ENCODE peak calls at places on chromosomes 2 and 18, in five cellular contexts. C, D, Z, E and I are unnamed samples.

GRCh38 chr18:23743733-23744333 is 54.6 kb downstream of the LAMA3 start:
- DNase-seq in Z (no peak), D (no peak), C (no peak), E (no peak), I (no peak)

GRCh38 chr18:75802681-75803080 is 375.2 kb upstream of the SMIM21 start:
- DNase-seq in C (no peak), E (no peak), D (no peak), Z (no peak), I (no peak)

GRCh38 chr2:48419884-48420511 is 110.0 kb upstream of the STON1 start:
- DNase-seq in E (no peak), C (no peak), Z (peak), D (no peak), I (no peak)

GRCh38 chr2:96150791-96151594 is 5.8 kb upstream of the DUSP2 start:
- DNase-seq in E (no peak), D (peak), Z (no peak), C (no peak), I (no peak)

GRCh38 chr2:85953476-85953875 is 64.7 kb upstream of the ST3GAL5 start:
- DNase-seq in E (no peak), C (no peak), Z (no peak), D (no peak), I (no peak)

GRCh38 chr2:172196768-172197322 is 94.1 kb upstream of the DLX2 start:
- DNase-seq in E (no peak), C (no peak), Z (no peak), D (peak), I (no peak)

GRCh38 chr2:174779361-174779928 is 15.2 kb upstream of the CHRNA1 start:
- DNase-seq in Z (no peak), D (no peak), E (no peak), C (no peak), I (no peak)

GRCh38 chr2:159129301-159129700 is 157.2 kb downstream of the WDSUB1 start:
- DNase-seq in C (no peak), D (no peak), E (no peak), Z (no peak), I (no peak)

GRCh38 chr2:195898505-195898904 is 170.1 kb downstream of the DNAH7 start:
- DNase-seq in C (peak), D (peak), Z (peak), E (peak), I (peak)

GRCh38 chr2:231172020-231172419 is 26.4 kb upstream of the ARMC9 start:
- DNase-seq in D (no peak), C (no peak), E (no peak), Z (no peak), I (no peak)

GRCh38 chr18:9996104-9996503 is 82.3 kb downstream of the VAPA start:
- DNase-seq in Z (no peak), E (no peak), C (no peak), D (no peak), I (no peak)

GRCh38 chr2:134639265-134639664 is 79.5 kb downstream of the TMEM163 start:
- DNase-seq in D (no peak), Z (no peak), E (no peak), C (no peak), I (no peak)

GRCh38 chr2:226023383-226023782 is 623.9 kb downstream of the NYAP2 start:
- DNase-seq in Z (no peak), E (no peak), C (no peak), D (no peak), I (no peak)

GRCh38 chr2:55025082-55025481 is 25.2 kb downstream of the RTN4 start:
- DNase-seq in C (no peak), D (no peak), Z (no peak), E (no peak), I (no peak)

GRCh38 chr2:163157411-163157810 is 318.8 kb upstream of the KCNH7 start:
- DNase-seq in E (no peak), D (no peak), C (no peak), Z (no peak), I (no peak)

GRCh38 chr2:3659447-3660432 is 1.7 kb downstream of the ALLC start:
- DNase-seq in D (peak), Z (peak), C (peak), E (peak), I (no peak)

GRCh38 chr2:151374426-151374825 is 17.0 kb downstream of the TNFAIP6 start:
- DNase-seq in C (no peak), E (no peak), Z (no peak), D (no peak), I (no peak)

GRCh38 chr2:200622106-200622505 is 36.3 kb downstream of the AOX1 start:
- DNase-seq in E (no peak), C (no peak), Z (no peak), D (no peak), I (no peak)

GRCh38 chr2:37326285-37326684 is 1.7 kb upstream of the PRKD3 start:
- DNase-seq in E (no peak), Z (no peak), C (peak), D (no peak), I (no peak)

GRCh38 chr2:99259465-99259864 is 4.0 kb upstream of the LYG2 start:
- DNase-seq in Z (no peak), E (no peak), C (no peak), D (no peak), I (no peak)

GRCh38 chr2:48398285-48399135 is 131.4 kb upstream of the STON1 start:
- DNase-seq in E (no peak), C (no peak), Z (no peak), D (no peak), I (no peak)

GRCh38 chr2:241872313-241872642 is 2.7 kb downstream of the RTP5 start:
- DNase-seq in D (no peak), E (peak), C (no peak), Z (no peak), I (no peak)

GRCh38 chr18:38552729-38553411 is 987.3 kb upstream of the CELF4 start:
- DNase-seq in C (no peak), D (no peak), Z (no peak), E (no peak), I (no peak)

GRCh38 chr2:241811209-241811951 is 2.4 kb downstream of the NEU4 start:
- DNase-seq in E (peak), C (peak), D (no peak), Z (peak), I (peak)

GRCh38 chr2:228321019-228321418 is 139.5 kb upstream of the SPHKAP start:
- DNase-seq in E (no peak), Z (no peak), D (no peak), C (no peak), I (no peak)

GRCh38 chr2:86592547-86593230 is 29.4 kb upstream of the CHMP3 start:
- DNase-seq in Z (no peak), C (no peak), E (no peak), D (no peak), I (no peak)

GRCh38 chr2:101817488-101817887 is 120.0 kb downstream of the MAP4K4 start:
- DNase-seq in E (no peak), Z (no peak), D (no peak), C (no peak), I (no peak)

GRCh38 chr18:79133724-79134123 is 64.5 kb downstream of the ATP9B start:
- DNase-seq in E (no peak), C (no peak), Z (peak), D (no peak), I (no peak)

GRCh38 chr2:227204452-227204851 is 40.0 kb downstream of the COL4A3 start:
- DNase-seq in C (no peak), Z (no peak), E (no peak), D (no peak), I (no peak)

GRCh38 chr2:88055436-88056128 is at the start of gene KRCC1:
- DNase-seq in D (peak), E (peak), Z (peak), C (peak), I (peak)

GRCh38 chr2:136376211-136376610 is 258.3 kb upstream of the CXCR4 start:
- DNase-seq in C (no peak), Z (no peak), D (peak), E (no peak), I (no peak)

GRCh38 chr2:177243476-177243875 is 21.1 kb downstream of the NFE2L2 start:
- DNase-seq in E (no peak), D (no peak), Z (no peak), C (no peak), I (no peak)

GRCh38 chr2:234025475-234025874 is 25.0 kb upstream of the SPP2 start:
- DNase-seq in D (no peak), Z (no peak), C (no peak), E (no peak), I (no peak)

GRCh38 chr2:134490535-134490934 is 228.3 kb downstream of the TMEM163 start:
- DNase-seq in D (no peak), E (no peak), C (no peak), Z (no peak), I (no peak)

GRCh38 chr2:230828272-230828961 is 36.3 kb upstream of the ITM2C start:
- DNase-seq in E (peak), C (no peak), D (no peak), Z (peak), I (no peak)

GRCh38 chr18:55998071-55998522 is 410.1 kb upstream of the TCF4 start:
- DNase-seq in E (no peak), D (no peak), Z (no peak), C (no peak), I (peak)
- H3K4me3 ChIP-seq in E (peak), D (no peak), Z (peak), C (no peak), I (no peak)

GRCh38 chr2:43592443-43592842 is 3.4 kb downstream of the THADA start:
- DNase-seq in D (no peak), E (no peak), Z (no peak), C (no peak), I (no peak)
- TF ChIP-seq CTCF in D (no peak), E (no peak), Z (no peak), C (no peak), I (no peak)

GRCh38 chr2:1422716-1423285 is 9.5 kb downstream of the TPO start:
- DNase-seq in C (no peak), D (no peak), Z (no peak), E (no peak), I (no peak)
- H3K27ac ChIP-seq in C (no peak), D (no peak), Z (no peak), E (no peak), I (no peak)

GRCh38 chr2:1789610-1790009 is 45.3 kb upstream of the PXDN start:
- DNase-seq in C (no peak), Z (no peak), E (no peak), D (no peak), I (no peak)
- H3K4me3 ChIP-seq in C (no peak), Z (no peak), E (no peak), D (no peak), I (no peak)

GRCh38 chr2:222433381-222434173 is 9.2 kb downstream of the SGPP2 start:
- DNase-seq in E (no peak), C (no peak), Z (no peak), D (no peak), I (no peak)

GRCh38 chr2:222439692-222440091 is 15.3 kb downstream of the SGPP2 start:
- DNase-seq in C (no peak), E (no peak), Z (no peak), D (no peak), I (no peak)

GRCh38 chr2:222434204-222434603 is 9.9 kb downstream of the SGPP2 start:
- DNase-seq in E (no peak), Z (no peak), C (no peak), D (no peak), I (no peak)

GRCh38 chr2:222431859-222432258 is 7.5 kb downstream of the SGPP2 start:
- DNase-seq in Z (no peak), D (no peak), C (no peak), E (no peak), I (no peak)

GRCh38 chr2:222436040-222436413 is 11.7 kb downstream of the SGPP2 start:
- DNase-seq in D (no peak), E (no peak), Z (no peak), C (no peak), I (no peak)
- TF ChIP-seq CTCF in D (peak), E (no peak), Z (no peak), C (no peak), I (no peak)

GRCh38 chr2:120866071-120866470 is 130.4 kb downstream of the GLI2 start:
- DNase-seq in C (no peak), Z (no peak), D (no peak), E (no peak), I (no peak)

GRCh38 chr2:120863661-120864320 is 128.1 kb downstream of the GLI2 start:
- DNase-seq in D (no peak), Z (peak), C (peak), E (peak), I (no peak)

GRCh38 chr2:120866483-120867140 is 130.9 kb downstream of the GLI2 start:
- DNase-seq in D (no peak), C (no peak), E (no peak), Z (no peak), I (no peak)

GRCh38 chr2:120864981-120865380 is 129.3 kb downstream of the GLI2 start:
- DNase-seq in D (no peak), E (no peak), Z (no peak), C (peak), I (no peak)

GRCh38 chr2:120865656-120866055 is 130.0 kb downstream of the GLI2 start:
- DNase-seq in C (no peak), E (no peak), D (no peak), Z (no peak), I (no peak)
- H3K27ac ChIP-seq in C (no peak), E (no peak), D (no peak), Z (no peak), I (no peak)

GRCh38 chr2:68768461-68768860 is 33.9 kb downstream of the ARHGAP25 start:
- DNase-seq in E (no peak), D (no peak), Z (no peak), C (no peak), I (no peak)

GRCh38 chr2:68765739-68766377 is 31.2 kb downstream of the ARHGAP25 start:
- DNase-seq in D (no peak), Z (no peak), E (no peak), C (no peak), I (no peak)

GRCh38 chr2:68766378-68766845 is 31.8 kb downstream of the ARHGAP25 start:
- DNase-seq in E (no peak), C (peak), D (peak), Z (peak), I (no peak)

GRCh38 chr2:68767996-68768395 is 33.4 kb downstream of the ARHGAP25 start:
- DNase-seq in Z (no peak), C (no peak), E (no peak), D (no peak), I (no peak)

DNA sequence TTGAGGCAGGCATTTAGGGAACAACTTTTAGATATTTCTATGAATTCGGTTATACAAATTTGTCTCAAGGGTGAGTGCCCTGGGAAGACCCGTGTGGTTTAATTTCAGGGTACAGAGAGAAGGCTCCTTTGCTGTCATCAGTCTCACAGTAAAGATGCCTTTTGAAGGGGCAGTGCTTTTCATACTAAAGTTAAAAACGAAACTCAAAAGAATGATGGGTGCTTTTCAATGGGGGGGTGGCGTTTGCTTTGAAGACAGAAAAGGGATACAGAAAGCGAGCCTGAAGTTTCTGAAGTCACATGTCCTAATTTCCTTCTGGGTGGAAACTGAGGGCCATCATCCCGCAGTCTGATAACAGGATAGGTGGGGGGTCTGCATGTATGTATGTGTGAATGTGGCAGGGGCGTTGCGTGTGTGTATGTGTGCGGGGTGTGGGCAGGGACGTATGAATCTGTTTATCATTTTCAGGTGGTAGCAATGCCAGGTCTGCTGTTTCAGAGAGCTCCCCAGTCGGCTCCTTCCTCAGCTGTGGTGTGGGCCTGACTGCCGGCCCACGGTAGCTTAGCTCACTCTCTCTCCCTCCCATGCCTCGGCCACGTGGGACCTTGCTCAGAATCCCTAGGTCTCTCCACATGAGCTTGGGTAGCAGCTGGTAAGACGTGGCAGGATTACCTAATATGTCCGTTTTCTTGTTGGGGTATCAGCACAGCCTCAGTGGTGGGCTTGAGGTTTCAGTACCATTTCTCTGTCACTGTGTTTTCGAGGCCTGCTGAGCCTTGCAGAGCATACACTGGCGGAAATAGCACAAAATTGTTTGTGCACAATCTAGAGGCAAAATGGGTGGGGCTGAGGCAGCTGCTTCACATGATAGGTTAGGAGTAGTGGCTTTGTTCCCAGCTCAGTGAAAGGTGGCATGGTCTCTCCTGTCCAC is 32.7 kb downstream of the ARHGAP25 start:
- DNase-seq in Z (no peak), D (peak), E (no peak), C (no peak), I (no peak)
- H3K4me3 ChIP-seq in Z (no peak), D (no peak), E (no peak), C (no peak), I (no peak)

DNA sequence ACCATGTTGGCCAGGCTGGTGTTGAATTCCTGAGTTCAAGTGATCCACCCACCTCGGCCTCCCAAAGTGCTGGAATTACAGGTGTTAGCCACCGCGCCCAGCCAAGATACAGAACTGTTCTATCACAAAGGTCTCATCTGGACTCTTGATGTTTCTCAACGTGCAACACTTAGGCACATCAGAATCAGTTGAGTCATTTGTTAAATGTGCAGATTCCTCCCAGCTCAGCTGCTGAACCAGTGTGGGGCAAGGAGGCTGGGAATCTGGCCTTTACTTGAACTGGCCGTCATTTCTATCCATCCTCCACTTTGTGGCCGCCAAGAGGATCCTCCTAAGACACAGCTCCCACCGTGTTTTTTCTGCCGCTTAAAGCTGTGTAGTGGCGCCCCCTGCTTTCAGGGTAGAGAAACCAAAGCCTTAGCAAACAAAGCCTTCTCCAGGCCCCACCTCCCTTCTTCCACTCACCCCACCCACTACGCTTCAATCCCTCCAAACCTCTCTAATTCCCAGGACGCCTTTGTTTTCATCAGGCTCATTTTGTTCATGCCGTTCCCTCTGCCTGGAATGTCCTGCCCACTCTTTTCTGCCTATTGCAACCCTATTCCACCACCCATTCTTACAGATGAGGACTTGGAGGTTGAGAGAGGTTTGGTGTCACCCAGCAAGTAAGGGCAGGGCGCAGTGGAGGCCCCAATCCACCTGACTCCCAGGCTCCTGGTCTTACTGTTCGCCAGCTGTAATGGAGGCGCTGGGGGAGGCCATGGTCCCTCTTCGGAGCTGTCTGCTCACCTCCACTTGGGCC is 776 bp upstream of the SPEG start:
- DNase-seq in D (no peak), C (no peak), Z (no peak), E (peak), I (no peak)
- TF ChIP-seq CTCF in D (peak), C (peak), Z (peak), E (peak), I (no peak)